ENCODE peak calls at places on chromosomes 1 and 21, in nine cellular contexts. R, S, N, G, I, Q, U, W and X are unnamed samples.

GRCh38 chr1:58794585-58794984 is 10.7 kb upstream of the JUN start:
- DNase-seq in W (no peak), G (no peak), Q (no peak), R (no peak), I (no peak), S (no peak), U (no peak), N (no peak), X (no peak)

GRCh38 chr1:53320646-53321045 is 7.2 kb downstream of the LRP8 start:
- DNase-seq in Q (no peak), I (no peak), U (no peak), G (no peak), S (no peak), R (no peak), W (no peak), N (no peak), X (no peak)

GRCh38 chr1:30645807-30646206 is 77.6 kb downstream of the MATN1 start:
- DNase-seq in S (no peak), I (no peak), G (no peak), W (no peak), U (no peak), R (no peak), Q (peak), N (no peak), X (no peak)

GRCh38 chr1:23627065-23627464 is 64.5 kb upstream of the RPL11 start:
- DNase-seq in U (no peak), R (no peak), Q (no peak), I (no peak), N (no peak), W (peak), G (no peak), S (no peak), X (no peak)

GRCh38 chr1:22018583-22019559 is 17.4 kb downstream of the CELA3A start:
- DNase-seq in U (peak), N (no peak), S (no peak), Q (no peak), R (no peak), I (peak), W (peak), G (peak), X (no peak)

GRCh38 chr1:89855413-89856123 is 34.7 kb downstream of the LRRC8D start:
- DNase-seq in S (no peak), N (no peak), Q (no peak), G (peak), I (peak), U (peak), R (no peak), W (no peak), X (no peak)

GRCh38 chr21:45974073-45975016 is 7.2 kb upstream of the COL6A1 start:
- DNase-seq in R (peak), I (no peak), S (peak), G (peak), Q (no peak), W (peak), N (no peak), U (peak), X (no peak)

GRCh38 chr1:145785481-145785880 is 38.4 kb downstream of the RNF115 start:
- DNase-seq in S (no peak), W (no peak), G (peak), R (no peak), Q (no peak), N (no peak), U (no peak), I (no peak), X (no peak)

GRCh38 chr1:27544818-27545612 is 55.0 kb upstream of the WASF2 start:
- DNase-seq in R (no peak), G (peak), S (no peak), U (peak), N (no peak), Q (no peak), W (no peak), I (no peak), X (no peak)

GRCh38 chr1:101148987-101149386 is 87.8 kb upstream of the S1PR1 start:
- DNase-seq in I (no peak), R (no peak), S (no peak), U (peak), N (no peak), G (peak), W (no peak), Q (no peak), X (no peak)

GRCh38 chr1:66403031-66403731 is 130.8 kb upstream of the SGIP1 start:
- DNase-seq in U (no peak), W (no peak), S (no peak), I (no peak), R (no peak), Q (no peak), G (no peak), N (no peak), X (no peak)

DNA sequence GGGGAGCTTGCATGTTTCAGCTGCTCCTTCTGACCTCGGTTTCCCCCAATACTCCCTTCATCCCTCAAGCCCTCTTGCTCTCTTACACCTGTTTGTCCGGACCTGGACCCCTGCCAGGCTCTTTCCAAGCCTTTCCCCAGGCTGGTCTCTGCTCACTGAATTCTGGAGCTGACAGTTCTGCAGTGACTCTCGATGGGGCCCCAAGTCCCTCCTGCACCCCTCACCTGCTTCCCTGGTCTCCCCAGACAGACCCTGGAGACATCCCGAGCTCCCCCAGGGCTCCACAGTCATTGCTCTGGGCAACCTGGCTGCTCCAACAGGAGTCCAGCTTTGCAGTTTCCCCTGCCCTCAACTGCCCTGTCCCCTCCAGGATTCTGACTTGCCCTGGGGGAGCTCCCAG is 198.6 kb downstream of the GRIK3 start:
- DNase-seq in I (no peak), G (no peak), R (no peak), N (no peak), W (no peak), Q (no peak), U (no peak), S (no peak), X (no peak)
- TF ChIP-seq CTCF in I (no peak), G (no peak), R (no peak), N (no peak), W (no peak), Q (no peak), U (no peak), S (no peak), X (no peak)

GRCh38 chr1:14113841-14114567 is 414.0 kb downstream of the PRDM2 start:
- DNase-seq in N (no peak), W (no peak), I (peak), G (peak), Q (no peak), U (peak), R (peak), S (peak), X (peak)
- TF ChIP-seq CTCF in N (no peak), W (no peak), I (no peak), G (peak), Q (no peak), U (peak), R (no peak), S (peak), X (peak)

GRCh38 chr1:152873495-152873894 is 4.6 kb upstream of the SMCP start:
- DNase-seq in W (no peak), Q (no peak), I (no peak), S (no peak), U (peak), G (no peak), N (no peak), R (no peak), X (no peak)

GRCh38 chr1:152871731-152872126 is 6.4 kb upstream of the SMCP start:
- DNase-seq in I (no peak), G (no peak), R (no peak), Q (no peak), S (no peak), W (no peak), N (no peak), U (no peak), X (no peak)

GRCh38 chr1:152866321-152866720 is 6.5 kb downstream of the LCE7A start:
- DNase-seq in N (no peak), Q (no peak), W (no peak), I (no peak), G (no peak), U (no peak), R (no peak), S (no peak), X (no peak)

GRCh38 chr1:152869808-152870419 is 8.2 kb upstream of the SMCP start:
- DNase-seq in I (peak), G (peak), Q (peak), U (peak), R (peak), W (peak), S (peak), N (no peak), X (peak)

GRCh38 chr1:152870831-152871730 is 7.0 kb upstream of the SMCP start:
- DNase-seq in I (no peak), S (peak), Q (peak), G (peak), N (no peak), U (peak), R (no peak), W (no peak), X (no peak)
- TF ChIP-seq CTCF in I (peak), S (peak), Q (peak), G (no peak), N (no peak), U (peak), R (peak), W (no peak), X (peak)

GRCh38 chr1:223358826-223359225 is 5.2 kb downstream of the SUSD4 start:
- DNase-seq in R (no peak), U (no peak), W (no peak), Q (no peak), I (no peak), G (no peak), N (no peak), S (peak), X (no peak)
- TF ChIP-seq CTCF in R (no peak), U (no peak), W (no peak), Q (no peak), I (no peak), G (no peak), N (no peak), S (no peak), X (no peak)

GRCh38 chr1:111761717-111762116 is 6.0 kb downstream of the DDX20 start:
- DNase-seq in Q (no peak), S (no peak), W (no peak), R (no peak), U (no peak), N (no peak), G (no peak), I (no peak), X (no peak)

GRCh38 chr1:111755321-111756123 is at the start of gene DDX20:
- DNase-seq in W (peak), G (peak), N (peak), R (peak), U (peak), I (peak), S (peak), Q (peak), X (peak)

GRCh38 chr1:111754964-111755320 is 759 bp upstream of the DDX20 start:
- DNase-seq in N (no peak), S (peak), W (no peak), G (peak), R (peak), I (peak), U (peak), Q (peak), X (peak)

GRCh38 chr1:111756124-111756513 is 418 bp downstream of the DDX20 start:
- DNase-seq in R (no peak), I (no peak), S (no peak), Q (no peak), N (no peak), W (no peak), U (no peak), G (no peak), X (no peak)

GRCh38 chr1:111758373-111758772 is 2.7 kb downstream of the DDX20 start:
- DNase-seq in N (no peak), Q (no peak), G (no peak), R (peak), U (no peak), I (no peak), W (no peak), S (peak), X (no peak)
- TF ChIP-seq CTCF in N (no peak), Q (no peak), G (peak), R (peak), U (no peak), I (no peak), W (no peak), S (peak), X (no peak)

DNA sequence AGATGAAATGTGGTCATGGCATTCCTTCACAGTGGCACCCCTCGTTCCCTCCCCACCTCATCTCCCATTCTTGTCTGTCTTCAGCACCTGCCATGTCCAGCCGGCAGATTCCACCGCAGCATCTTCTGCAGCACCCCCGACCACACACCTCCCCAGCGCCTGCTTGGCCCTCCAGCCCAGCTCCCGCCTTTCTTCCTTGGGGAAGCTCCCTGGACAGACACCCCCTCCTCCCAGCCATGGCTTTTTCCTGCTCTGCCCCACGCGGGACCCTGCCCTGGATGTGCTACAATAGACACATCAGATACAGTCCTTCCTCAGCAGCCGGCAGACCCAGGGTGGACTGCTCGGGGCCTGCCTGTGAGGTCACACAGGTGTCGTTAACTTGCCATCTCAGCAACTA is 67.1 kb upstream of the FAM3B start:
- DNase-seq in Q (no peak), G (no peak), N (no peak), U (no peak), I (no peak), R (no peak), W (no peak), S (no peak), X (no peak)
- TF ChIP-seq CTCF in Q (no peak), G (no peak), N (no peak), U (no peak), I (no peak), R (no peak), W (no peak), S (no peak), X (no peak)

GRCh38 chr1:162200096-162200847 is 130.8 kb downstream of the NOS1AP start:
- DNase-seq in Q (no peak), I (no peak), S (no peak), U (no peak), R (no peak), G (no peak), N (no peak), W (no peak), X (no peak)

GRCh38 chr1:162195567-162195966 is 126.1 kb downstream of the NOS1AP start:
- DNase-seq in Q (no peak), W (no peak), G (no peak), S (no peak), U (no peak), N (no peak), R (no peak), I (no peak), X (no peak)

GRCh38 chr1:162196387-162196786 is 126.9 kb downstream of the NOS1AP start:
- DNase-seq in N (no peak), R (no peak), G (no peak), S (no peak), Q (no peak), U (no peak), W (no peak), I (no peak), X (no peak)

GRCh38 chr1:162197041-162197511 is 127.6 kb downstream of the NOS1AP start:
- DNase-seq in W (no peak), G (no peak), R (no peak), U (no peak), S (no peak), Q (no peak), I (no peak), N (no peak), X (no peak)

GRCh38 chr1:162197615-162198497 is 128.4 kb downstream of the NOS1AP start:
- DNase-seq in Q (no peak), U (no peak), S (no peak), I (no peak), G (no peak), R (no peak), N (no peak), W (no peak), X (no peak)
- TF ChIP-seq CTCF in Q (no peak), U (no peak), S (peak), I (no peak), G (no peak), R (no peak), N (no peak), W (no peak), X (peak)

GRCh38 chr21:40625991-40626390 is 221.0 kb downstream of the DSCAM start:
- DNase-seq in Q (no peak), R (no peak), N (no peak), W (no peak), U (no peak), S (no peak), I (no peak), G (no peak), X (no peak)
- TF ChIP-seq CTCF in Q (no peak), R (no peak), N (no peak), W (no peak), U (no peak), S (no peak), I (no peak), G (no peak), X (no peak)

DNA sequence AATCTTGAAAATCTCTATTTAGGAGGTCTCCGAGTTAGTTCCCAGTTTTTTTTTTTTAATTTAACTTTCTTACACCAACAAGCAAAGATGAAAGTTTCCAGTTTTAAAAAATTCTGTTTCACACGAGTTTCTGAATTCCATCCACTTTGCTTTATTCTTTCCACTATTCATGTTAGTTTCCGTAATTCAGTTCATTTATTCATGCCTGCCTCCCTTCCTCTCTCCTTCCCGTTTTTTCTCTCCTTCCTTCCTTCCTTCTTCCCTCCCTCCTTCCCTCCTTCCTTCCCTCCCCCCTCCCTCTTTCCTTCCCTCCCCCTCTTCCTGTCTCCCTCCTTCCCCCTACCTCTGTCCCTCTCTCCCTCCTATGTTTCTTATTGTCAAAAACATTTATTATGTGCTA is 22.3 kb downstream of the ADGRL2 start:
- DNase-seq in N (no peak), S (no peak), W (no peak), U (no peak), G (no peak), Q (no peak), I (no peak), R (no peak), X (no peak)
- TF ChIP-seq CTCF in N (no peak), S (no peak), W (no peak), U (no peak), G (no peak), Q (no peak), I (no peak), R (no peak), X (no peak)